ENCODE peak calls at places on chromosomes 13 and 19, in eight cellular contexts. F is bronchial epithelial cell, Z is PC-9, X is heart right ventricle, A is tibial nerve, L is left ventricle myocardium inferior, Y is WERI-Rb-1, Q is heart left ventricle. C is an unnamed sample.

GRCh38 chr13:20197361-20197834 is 4.7 kb upstream of the GJB2 start:
- DNase-seq in F (peak; percentile 59), Z (no peak), X (no peak), A (no peak), L (no peak), Y (no peak), Q (no peak), C (no peak)

GRCh38 chr19:35011091-35011689 is 11.1 kb downstream of the GRAMD1A start:
- DNase-seq in F (no peak), Z (no peak), X (no peak), A (no peak), L (no peak), Y (no peak), Q (no peak), C (no peak)

GRCh38 chr13:20344836-20345490 is 112.8 kb upstream of the GJB6 start:
- DNase-seq in F (no peak), Z (no peak), X (no peak), A (no peak), L (no peak), Y (no peak), Q (no peak), C (no peak)

GRCh38 chr13:95948646-95949045 is 104.6 kb downstream of the UGGT2 start:
- DNase-seq in F (peak; percentile 47), Z (no peak), X (no peak), A (no peak), L (no peak), Y (no peak), Q (no peak), C (no peak)

GRCh38 chr13:37326319-37326718 is 220.9 kb upstream of the CSNK1A1L start:
- DNase-seq in F (no peak), Z (no peak), X (no peak), A (no peak), L (no peak), Y (no peak), Q (no peak), C (no peak)

GRCh38 chr13:23372264-23372905 is 61.1 kb downstream of the SACS start:
- DNase-seq in F (no peak), Z (no peak), X (no peak), A (no peak), L (no peak), Y (no peak), Q (no peak), C (no peak)

GRCh38 chr13:27980280-27980998 is 8.1 kb downstream of the URAD start:
- DNase-seq in F (no peak), Z (no peak), X (no peak), A (no peak), L (no peak), Y (no peak), Q (no peak), C (no peak)

GRCh38 chr19:1783874-1784273 is 28.2 kb downstream of the ATP8B3 start:
- DNase-seq in F (no peak), Z (no peak), X (no peak), A (no peak), L (no peak), Y (no peak), Q (no peak), C (no peak)

GRCh38 chr13:95779522-95779921 is 102.6 kb downstream of the DNAJC3 start:
- DNase-seq in F (no peak), Z (no peak), X (no peak), A (no peak), L (no peak), Y (no peak), Q (no peak), C (no peak)

GRCh38 chr19:535017-535835 is 3.7 kb downstream of the CDC34 start:
- DNase-seq in F (peak; percentile 32), Z (peak; percentile 93), X (no peak), A (no peak), L (no peak), Y (no peak), Q (no peak), C (no peak)

GRCh38 chr13:44148159-44148929 is 225.3 kb upstream of the SERP2 start:
- DNase-seq in F (no peak), Z (peak; percentile 12), X (no peak), A (no peak), L (no peak), Y (no peak), Q (no peak), C (no peak)

GRCh38 chr13:110440946-110441731 is 120.4 kb downstream of the RAB20 start:
- DNase-seq in F (no peak), Z (no peak), X (no peak), A (no peak), L (no peak), Y (no peak), Q (no peak), C (no peak)

GRCh38 chr13:76778906-76779305 is 107.3 kb downstream of the KCTD12 start:
- DNase-seq in F (no peak), Z (no peak), X (no peak), A (no peak), L (no peak), Y (no peak), Q (no peak), C (no peak)

GRCh38 chr19:29855087-29855486 is 43.3 kb downstream of the CCNE1 start:
- DNase-seq in F (no peak), Z (no peak), X (no peak), A (no peak), L (no peak), Y (no peak), Q (no peak), C (no peak)

GRCh38 chr13:46555722-46556121 is 2.8 kb downstream of the LRCH1 start:
- DNase-seq in F (no peak), Z (no peak), X (no peak), A (no peak), L (no peak), Y (no peak), Q (no peak), C (no peak)

GRCh38 chr19:3058009-3058820 is 4.1 kb downstream of the TLE5 start:
- DNase-seq in F (no peak), Z (no peak), X (no peak), A (no peak), L (no peak), Y (no peak), Q (no peak), C (no peak)

GRCh38 chr19:4186087-4186993 is 3.9 kb downstream of the ANKRD24 start:
- DNase-seq in F (peak; percentile 47), Z (peak; percentile 72), X (peak; percentile 75), A (peak; percentile 70), L (peak; percentile 64), Y (peak; percentile 90), Q (peak; percentile 50), C (no peak)
- TF ChIP-seq CTCF in F (peak; percentile 89), Z (peak; percentile 78), X (peak; percentile 46), A (peak; percentile 46), L (peak; percentile 80), Y (peak; percentile 90), Q (peak; percentile 52), C (peak; percentile 92)

GRCh38 chr19:58577581-58578429 is 4.7 kb upstream of the MZF1 start:
- DNase-seq in F (no peak), Z (no peak), X (no peak), A (no peak), L (peak; percentile 12), Y (no peak), Q (no peak), C (no peak)

GRCh38 chr19:58578430-58578925 is 5.3 kb upstream of the MZF1 start:
- DNase-seq in F (no peak), Z (no peak), X (no peak), A (no peak), L (no peak), Y (no peak), Q (no peak), C (no peak)

GRCh38 chr19:58582985-58583384 is 9.8 kb upstream of the MZF1 start:
- DNase-seq in F (no peak), Z (no peak), X (no peak), A (no peak), L (no peak), Y (no peak), Q (no peak), C (no peak)

GRCh38 chr19:58581227-58582141 is 8.3 kb upstream of the MZF1 start:
- DNase-seq in F (peak; percentile 68), Z (no peak), X (peak; percentile 88), A (peak; percentile 89), L (peak; percentile 87), Y (peak; percentile 82), Q (peak; percentile 84), C (no peak)

DNA sequence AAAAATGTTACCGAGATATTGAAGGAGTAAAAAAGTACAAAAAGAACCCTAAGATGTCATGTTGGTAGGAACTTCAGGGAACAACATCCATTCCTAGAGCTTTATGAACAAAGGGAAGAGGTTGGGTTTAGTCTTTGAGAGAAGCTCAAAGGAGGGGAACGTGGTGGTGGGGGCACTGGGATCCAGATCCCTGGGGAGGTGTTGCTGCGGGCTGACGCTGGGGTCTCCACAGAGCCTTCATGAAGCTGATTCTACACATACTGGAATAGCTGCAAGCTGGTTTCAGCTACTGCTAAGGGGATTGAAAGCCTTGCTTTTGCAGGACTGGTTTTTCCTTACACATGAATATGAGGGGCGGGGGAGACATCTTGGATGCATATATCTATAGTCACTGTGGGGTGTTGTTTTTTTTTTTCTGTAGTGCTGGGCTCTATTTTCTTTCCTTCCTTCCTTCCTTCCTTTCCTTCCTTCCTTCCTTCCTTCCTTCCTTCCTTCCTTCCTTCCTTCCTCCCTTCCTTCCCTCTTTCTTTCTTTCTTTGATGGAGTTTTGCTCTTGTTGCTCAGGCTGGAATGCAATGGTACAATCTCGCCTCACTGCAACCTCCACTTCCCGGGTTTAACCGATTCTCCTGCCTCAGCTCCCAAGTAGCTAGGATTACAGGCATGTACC is 6.5 kb upstream of the MZF1 start:
- DNase-seq in F (no peak), Z (no peak), X (no peak), A (no peak), L (no peak), Y (no peak), Q (no peak), C (no peak)
- H3K4me3 ChIP-seq in F (no peak overlapping the region), Z (no peak overlapping the region), X (no peak overlapping the region), A (no peak overlapping the region), L (no peak overlapping the region), Y (no peak overlapping the region), Q (no peak overlapping the region), C (no peak overlapping the region)

GRCh38 chr13:113616281-113616906 is 31.8 kb downstream of the TFDP1 start:
- DNase-seq in F (peak; percentile 4), Z (no peak), X (no peak), A (peak; percentile 24), L (no peak), Y (no peak), Q (no peak), C (no peak)

GRCh38 chr13:113621046-113621445 is 36.5 kb downstream of the TFDP1 start:
- DNase-seq in F (no peak), Z (no peak), X (no peak), A (no peak), L (peak; percentile 1), Y (no peak), Q (no peak), C (no peak)

GRCh38 chr13:113616991-113617749 is 32.6 kb downstream of the TFDP1 start:
- DNase-seq in F (peak; percentile 51), Z (peak; percentile 22), X (no peak), A (no peak), L (no peak), Y (no peak), Q (no peak), C (peak; percentile 79)

GRCh38 chr13:113620036-113620435 is 35.5 kb downstream of the TFDP1 start:
- DNase-seq in F (no peak), Z (no peak), X (no peak), A (no peak), L (peak; percentile 5), Y (peak; percentile 59), Q (no peak), C (no peak)

GRCh38 chr13:113618455-113618854 is 33.9 kb downstream of the TFDP1 start:
- DNase-seq in F (no peak), Z (no peak), X (no peak), A (no peak), L (no peak), Y (no peak), Q (no peak), C (no peak)
- H3K36me3 ChIP-seq in F (peaks cover 15% of the 10 kb centered on the region), Z (peaks cover 12% of the 10 kb centered on the region), X (no peaks in the 10 kb centered on the region), A (no peaks in the 10 kb centered on the region), L (peaks cover 8% of the 10 kb centered on the region), Y (peaks cover 90% of the 10 kb centered on the region), Q (peaks cover 11% of the 10 kb centered on the region), C (no peaks in the 10 kb centered on the region)

GRCh38 chr19:10513223-10513622 is 4.0 kb downstream of the S1PR5 start:
- DNase-seq in F (no peak), Z (no peak), X (no peak), A (no peak), L (no peak), Y (no peak), Q (no peak), C (no peak)
- TF ChIP-seq CTCF in F (no peak), Z (no peak), X (no peak), A (no peak), L (no peak), Y (no peak), Q (no peak), C (no peak)